ENCODE peak calls at places on chromosomes 2 and 18, in four cellular contexts. L, A, V and U are unnamed samples.
A peak's percentile ranks its signal among the peaks of the same experiment; 100 is the strongest.

GRCh38 chr18:73060666-73061270 is 193.0 kb upstream of the NETO1 start:
- DNase-seq in A (no peak), L (no peak), V (no peak), U (no peak)

GRCh38 chr18:74797577-74798151 is 200.0 kb downstream of the ZNF407 start:
- DNase-seq in L (no peak), V (peak; percentile 6), A (no peak), U (no peak)

GRCh38 chr18:43525149-43525548 is 247.9 kb upstream of the SYT4 start:
- DNase-seq in L (no peak), A (no peak), V (no peak), U (no peak)

GRCh38 chr2:202178342-202178958 is 59.9 kb downstream of the SUMO1 start:
- DNase-seq in A (no peak), L (peak; percentile 65), V (peak; percentile 66), U (peak; percentile 71)

GRCh38 chr2:223936862-223937326 is 8.2 kb downstream of the WDFY1 start:
- DNase-seq in V (no peak), L (no peak), A (no peak), U (no peak)

GRCh38 chr18:3998698-3999333 is 456.3 kb downstream of the DLGAP1 start:
- DNase-seq in L (peak; percentile 18), V (peak; percentile 44), A (no peak), U (peak; percentile 21)

GRCh38 chr2:132038179-132038882 is 123.4 kb downstream of the ANKRD30BL start:
- DNase-seq in L (peak; percentile 5), A (peak; percentile 32), V (peak; percentile 0), U (peak; percentile 3)

GRCh38 chr2:55418512-55419235 is 982 bp downstream of the CCDC88A start:
- DNase-seq in L (no peak), V (no peak), A (no peak), U (no peak)

GRCh38 chr2:33134086-33134763 is 187.5 kb downstream of the LTBP1 start:
- DNase-seq in L (no peak), A (peak; percentile 75), V (peak; percentile 99), U (peak; percentile 43)